ENCODE peak calls at places on chromosomes 16 and 17, in seven cellular contexts. P, J, A, F, D, C and N are unnamed samples.

GRCh38 chr16:72560617-72561016 is 388.7 kb upstream of the PMFBP1 start:
- DNase-seq in A (no peak), D (no peak), F (peak; percentile 58), P (no peak), J (peak; percentile 54), C (no peak), N (no peak)

GRCh38 chr16:68792465-68793324 is 50.6 kb upstream of the TANGO6 start:
- DNase-seq in P (peak; percentile 87), F (no peak), A (no peak), D (peak; percentile 58), C (peak; percentile 61), J (peak; percentile 93), N (no peak)

GRCh38 chr17:55330344-55330933 is 65.7 kb downstream of the HLF start:
- DNase-seq in C (no peak), P (no peak), D (no peak), F (no peak), A (no peak), J (no peak), N (no peak)

GRCh38 chr16:81879625-81880024 is 100.5 kb downstream of the PLCG2 start:
- DNase-seq in P (no peak), A (no peak), J (no peak), C (no peak), D (no peak), F (peak; percentile 40), N (no peak)

GRCh38 chr17:66893382-66893781 is 58.5 kb downstream of the CACNG5 start:
- DNase-seq in P (peak; percentile 6), A (no peak), C (peak; percentile 4), D (no peak), F (no peak), J (no peak), N (no peak)

GRCh38 chr16:24685539-24686432 is 43.7 kb upstream of the TNRC6A start:
- DNase-seq in C (peak; percentile 82), F (no peak), P (peak; percentile 83), A (no peak), D (peak; percentile 85), J (peak; percentile 93), N (peak; percentile 93)

GRCh38 chr16:15829460-15829859 is 27.4 kb downstream of the MYH11 start:
- DNase-seq in J (peak; percentile 75), D (no peak), C (peak; percentile 68), F (no peak), A (no peak), P (peak; percentile 45), N (peak; percentile 97)

GRCh38 chr16:57773019-57773418 is 29.3 kb downstream of the KIFC3 start:
- DNase-seq in C (no peak), J (no peak), P (no peak), D (no peak), F (no peak), A (no peak), N (no peak)

GRCh38 chr16:27721548-27722265 is 171.8 kb downstream of the KATNIP start:
- DNase-seq in F (no peak), A (no peak), P (peak; percentile 25), J (peak; percentile 100), D (peak; percentile 41), C (peak; percentile 78), N (peak; percentile 89)

GRCh38 chr17:77036841-77037381 is 103.9 kb upstream of the SEC14L1 start:
- DNase-seq in C (no peak), J (peak; percentile 26), A (no peak), P (peak; percentile 62), D (no peak), F (no peak), N (no peak)

GRCh38 chr16:85642762-85643281 is 29.7 kb downstream of the GSE1 start:
- DNase-seq in P (no peak), J (no peak), D (no peak), F (no peak), A (no peak), C (no peak), N (no peak)

GRCh38 chr16:48113471-48113870 is 42.3 kb downstream of the ABCC12 start:
- DNase-seq in F (no peak), P (no peak), J (no peak), D (no peak), A (no peak), C (no peak), N (no peak)

GRCh38 chr16:46950009-46950408 is 23.5 kb downstream of the DNAJA2 start:
- DNase-seq in C (no peak), F (no peak), P (no peak), J (no peak), D (no peak), A (no peak), N (no peak)

GRCh38 chr16:57360321-57360935 is 1.8 kb downstream of the CCL22 start:
- DNase-seq in P (no peak), F (no peak), J (no peak), D (no peak), C (no peak), A (no peak), N (no peak)

GRCh38 chr16:87853411-87854052 is 15.8 kb downstream of the SLC7A5 start:
- DNase-seq in C (peak; percentile 90), F (peak; percentile 97), D (peak; percentile 83), P (peak; percentile 88), J (peak; percentile 94), A (peak; percentile 66), N (peak; percentile 98)

GRCh38 chr16:87851141-87851587 is 18.1 kb downstream of the SLC7A5 start:
- DNase-seq in D (no peak), P (peak; percentile 22), J (no peak), F (no peak), C (no peak), A (no peak), N (no peak)

GRCh38 chr16:87850009-87851006 is 19.0 kb downstream of the SLC7A5 start:
- DNase-seq in F (peak; percentile 81), P (peak; percentile 22), D (no peak), A (no peak), J (peak; percentile 55), C (peak; percentile 31), N (no peak)

GRCh38 chr16:87849419-87850008 is 19.8 kb downstream of the SLC7A5 start:
- DNase-seq in J (no peak), P (no peak), A (no peak), C (no peak), F (no peak), D (no peak), N (no peak)

GRCh38 chr16:87851601-87852000 is 17.7 kb downstream of the SLC7A5 start:
- DNase-seq in J (no peak), D (no peak), F (no peak), A (no peak), P (no peak), C (no peak), N (no peak)
- TF ChIP-seq CTCF in J (no peak), D (no peak), F (no peak), A (no peak), P (no peak), C (no peak), N (no peak)

GRCh38 chr17:60628252-60628889 is 28.4 kb downstream of the PPM1D start:
- DNase-seq in P (no peak), J (no peak), D (no peak), C (no peak), A (no peak), F (no peak), N (no peak)

GRCh38 chr17:60630352-60630751 is 30.4 kb downstream of the PPM1D start:
- DNase-seq in P (no peak), A (no peak), D (peak; percentile 47), J (peak; percentile 63), C (no peak), F (no peak), N (no peak)

GRCh38 chr17:60629120-60629519 is 29.1 kb downstream of the PPM1D start:
- DNase-seq in D (no peak), F (no peak), A (no peak), C (no peak), J (no peak), P (no peak), N (no peak)

GRCh38 chr17:60627113-60627512 is 27.1 kb downstream of the PPM1D start:
- DNase-seq in P (no peak), C (no peak), J (no peak), D (no peak), F (no peak), A (no peak), N (no peak)

GRCh38 chr17:60631119-60631518 is 31.1 kb downstream of the PPM1D start:
- DNase-seq in C (no peak), D (peak; percentile 29), J (no peak), P (peak; percentile 14), A (no peak), F (no peak), N (no peak)
- H3K36me3 ChIP-seq in C (peaks cover 9% of the 10 kb centered on the region), D (no peaks in the 10 kb centered on the region), J (peaks cover 8% of the 10 kb centered on the region), P (no peaks in the 10 kb centered on the region), A (peaks cover 48% of the 10 kb centered on the region), F (peaks cover 13% of the 10 kb centered on the region), N (no peaks in the 10 kb centered on the region)

GRCh38 chr16:31475949-31476304 is 4.0 kb downstream of the TGFB1I1 start:
- DNase-seq in F (no peak), J (no peak), C (no peak), D (no peak), A (no peak), P (no peak), N (no peak)

GRCh38 chr16:31479752-31480151 is 3.2 kb upstream of the SLC5A2 start:
- DNase-seq in C (no peak), P (no peak), D (no peak), A (no peak), F (no peak), J (no peak), N (no peak)

GRCh38 chr16:31478956-31479355 is 4.0 kb upstream of the SLC5A2 start:
- DNase-seq in D (no peak), F (no peak), A (no peak), P (no peak), C (no peak), J (no peak), N (no peak)

GRCh38 chr16:31476305-31477219 is 4.6 kb downstream of the TGFB1I1 start:
- DNase-seq in J (no peak), C (no peak), F (no peak), D (no peak), P (no peak), A (peak; percentile 44), N (peak; percentile 85)

DNA sequence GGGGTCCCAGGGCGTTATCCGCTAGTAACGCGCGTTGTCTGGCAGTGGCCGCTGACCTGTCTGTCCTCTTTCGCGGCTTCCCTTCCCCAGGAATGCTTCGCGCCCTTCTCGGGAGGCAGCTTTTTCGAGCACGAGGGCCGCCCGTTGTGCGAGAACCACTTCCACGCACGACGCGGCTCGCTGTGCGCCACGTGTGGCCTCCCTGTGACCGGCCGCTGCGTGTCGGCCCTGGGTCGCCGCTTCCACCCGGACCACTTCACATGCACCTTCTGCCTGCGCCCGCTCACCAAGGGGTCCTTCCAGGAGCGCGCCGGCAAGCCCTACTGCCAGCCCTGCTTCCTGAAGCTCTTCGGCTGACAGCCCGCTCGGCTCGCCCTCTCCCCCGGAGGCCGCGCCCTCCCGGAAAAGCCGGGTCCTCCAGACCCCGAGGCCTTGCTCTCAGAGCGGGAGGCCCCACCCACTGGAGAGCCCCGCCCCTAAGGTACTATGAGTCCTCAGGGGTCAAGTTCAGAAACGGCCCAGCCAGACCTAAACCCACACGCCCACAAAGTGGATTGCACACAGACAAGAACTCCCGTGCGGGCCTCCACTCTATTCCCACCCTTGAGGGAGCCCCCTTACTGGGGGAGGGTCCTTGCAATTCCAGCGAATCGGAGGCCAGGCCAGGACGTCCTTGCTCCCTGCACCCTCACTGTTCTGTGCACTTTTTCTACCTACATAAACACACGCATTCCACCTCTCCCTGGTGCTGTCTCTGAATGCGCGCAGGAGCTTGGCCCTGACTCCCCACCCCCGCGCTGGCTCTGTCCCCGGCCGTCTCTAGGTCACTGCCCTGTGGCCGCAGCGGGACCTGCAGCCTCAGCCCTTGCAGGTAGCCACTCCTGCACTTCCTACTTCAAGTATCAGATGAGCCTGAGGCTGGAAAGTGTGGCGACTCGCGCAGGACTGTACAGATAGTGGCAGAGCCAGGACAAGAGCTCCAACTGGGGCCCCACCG is 5.4 kb upstream of the SLC5A2 start:
- DNase-seq in D (no peak), A (no peak), P (no peak), J (no peak), F (no peak), C (no peak), N (no peak)
- TF ChIP-seq CTCF in D (no peak), A (no peak), P (no peak), J (no peak), F (no peak), C (no peak), N (no peak)

GRCh38 chr17:17144061-17144460 is 62.1 kb downstream of the PLD6 start:
- DNase-seq in J (no peak), C (no peak), F (no peak), P (no peak), A (no peak), D (no peak), N (no peak)
- H3K36me3 ChIP-seq in J (peaks cover 45% of the 10 kb centered on the region), C (peaks cover 67% of the 10 kb centered on the region), F (peaks cover 71% of the 10 kb centered on the region), P (peaks cover 26% of the 10 kb centered on the region), A (peaks cover 100% of the 10 kb centered on the region), D (peaks cover 86% of the 10 kb centered on the region), N (peaks cover 92% of the 10 kb centered on the region)